ENCODE peak calls at places on chromosomes 7 and 10, in five cellular contexts. One of them, this sample, is unnamed.
A peak's percentile ranks its signal among the peaks of the same experiment; 100 is the strongest.

GRCh38 chr7:151924001-151924400 is 32.2 kb upstream of the GALNTL5 start:
- DNase-seq in A549: no peak
- DNase-seq in AG04450: no peak
- DNase-seq in HFF-Myc: no peak
- DNase-seq in IMR-90: no peak
- DNase-seq in this sample: no peak

GRCh38 chr7:26653430-26653911 is 210.9 kb downstream of the SKAP2 start:
- DNase-seq in A549: no peak
- DNase-seq in AG04450: no peak
- DNase-seq in HFF-Myc: no peak
- DNase-seq in IMR-90: no peak
- DNase-seq in this sample: no peak

GRCh38 chr7:117470777-117471176 is 9.0 kb upstream of the CFTR start:
- DNase-seq in A549: no peak
- DNase-seq in AG04450: no peak
- DNase-seq in HFF-Myc: no peak
- DNase-seq in IMR-90: no peak
- DNase-seq in this sample: peak; percentile 19

GRCh38 chr10:101601541-101601940 is 13.4 kb downstream of the DPCD start:
- DNase-seq in A549: no peak
- DNase-seq in AG04450: no peak
- DNase-seq in HFF-Myc: no peak
- DNase-seq in IMR-90: no peak
- DNase-seq in this sample: no peak

GRCh38 chr7:22854158-22855048 is 31.8 kb upstream of the TOMM7 start:
- DNase-seq in A549: peak; percentile 85
- DNase-seq in AG04450: no peak
- DNase-seq in HFF-Myc: peak; percentile 67
- DNase-seq in IMR-90: peak; percentile 89
- DNase-seq in this sample: peak; percentile 96

GRCh38 chr7:28112467-28112866 is 68.1 kb downstream of the JAZF1 start:
- DNase-seq in A549: no peak
- DNase-seq in AG04450: no peak
- DNase-seq in HFF-Myc: no peak
- DNase-seq in IMR-90: no peak
- DNase-seq in this sample: no peak

GRCh38 chr10:63711361-63711760 is 190.2 kb downstream of the REEP3 start:
- DNase-seq in A549: no peak
- DNase-seq in AG04450: no peak
- DNase-seq in HFF-Myc: no peak
- DNase-seq in IMR-90: no peak
- DNase-seq in this sample: no peak

GRCh38 chr7:115178831-115179230 is 256.9 kb downstream of the MDFIC start:
- DNase-seq in A549: no peak
- DNase-seq in AG04450: no peak
- DNase-seq in HFF-Myc: no peak
- DNase-seq in IMR-90: peak; percentile 13
- DNase-seq in this sample: no peak

GRCh38 chr10:78627254-78627795 is 441.4 kb upstream of the ZMIZ1 start:
- DNase-seq in A549: no peak
- DNase-seq in AG04450: no peak
- DNase-seq in HFF-Myc: no peak
- DNase-seq in IMR-90: no peak
- DNase-seq in this sample: no peak

GRCh38 chr7:39465055-39465929 is 100.9 kb upstream of the YAE1 start:
- DNase-seq in A549: peak; percentile 39
- DNase-seq in AG04450: peak; percentile 36
- DNase-seq in HFF-Myc: peak; percentile 17
- DNase-seq in IMR-90: peak; percentile 63
- DNase-seq in this sample: peak; percentile 65

GRCh38 chr10:96651998-96652431 is 65.2 kb upstream of the TM9SF3 start:
- DNase-seq in A549: no peak
- DNase-seq in AG04450: no peak
- DNase-seq in HFF-Myc: no peak
- DNase-seq in IMR-90: no peak
- DNase-seq in this sample: peak; percentile 45

GRCh38 chr10:103881420-103882284 is 26.3 kb upstream of the SH3PXD2A start:
- DNase-seq in A549: no peak
- DNase-seq in AG04450: no peak
- DNase-seq in HFF-Myc: no peak
- DNase-seq in IMR-90: no peak
- DNase-seq in this sample: no peak

GRCh38 chr7:103962070-103962469 is 27.4 kb downstream of the RELN start:
- DNase-seq in A549: no peak
- DNase-seq in AG04450: no peak
- DNase-seq in HFF-Myc: no peak
- DNase-seq in IMR-90: no peak
- DNase-seq in this sample: no peak

GRCh38 chr7:19916011-19916410 is 142.6 kb upstream of the TMEM196 start:
- DNase-seq in A549: no peak
- DNase-seq in AG04450: no peak
- DNase-seq in HFF-Myc: no peak
- DNase-seq in IMR-90: no peak
- DNase-seq in this sample: no peak

GRCh38 chr10:14564268-14564744 is 210.4 kb downstream of the FAM107B start:
- DNase-seq in A549: no peak
- DNase-seq in AG04450: no peak
- DNase-seq in HFF-Myc: no peak
- DNase-seq in IMR-90: no peak
- DNase-seq in this sample: no peak

GRCh38 chr7:159025161-159025779 is 119.4 kb downstream of the VIPR2 start:
- DNase-seq in A549: no peak
- DNase-seq in AG04450: no peak
- DNase-seq in HFF-Myc: no peak
- DNase-seq in IMR-90: no peak
- DNase-seq in this sample: no peak

GRCh38 chr10:44011603-44011981 is 362.9 kb upstream of the ZNF32 start:
- DNase-seq in A549: no peak
- DNase-seq in AG04450: no peak
- DNase-seq in HFF-Myc: no peak
- DNase-seq in IMR-90: no peak
- DNase-seq in this sample: no peak

GRCh38 chr7:116030626-116031276 is at the start of gene TFEC:
- DNase-seq in A549: no peak
- DNase-seq in AG04450: no peak
- DNase-seq in HFF-Myc: no peak
- DNase-seq in IMR-90: peak; percentile 12
- DNase-seq in this sample: no peak

GRCh38 chr7:129189661-129190310 is 1.4 kb downstream of the SMO start:
- DNase-seq in A549: no peak
- DNase-seq in AG04450: no peak
- DNase-seq in HFF-Myc: no peak
- DNase-seq in IMR-90: peak; percentile 23
- DNase-seq in this sample: no peak

GRCh38 chr10:5711637-5712036 is 27.0 kb downstream of the TASOR2 start:
- DNase-seq in A549: no peak
- DNase-seq in AG04450: no peak
- DNase-seq in HFF-Myc: no peak
- DNase-seq in IMR-90: no peak
- DNase-seq in this sample: no peak

GRCh38 chr7:140455743-140456142 is 23.6 kb downstream of the MKRN1 start:
- DNase-seq in A549: no peak
- DNase-seq in AG04450: no peak
- DNase-seq in HFF-Myc: no peak
- DNase-seq in IMR-90: no peak
- DNase-seq in this sample: no peak

GRCh38 chr10:105189464-105189800 is 548.3 kb downstream of the SORCS3 start:
- DNase-seq in A549: no peak
- DNase-seq in AG04450: no peak
- DNase-seq in HFF-Myc: no peak
- DNase-seq in IMR-90: no peak
- DNase-seq in this sample: no peak

GRCh38 chr10:42684517-42684916 is 46.1 kb upstream of the ZNF33B start:
- DNase-seq in A549: no peak
- DNase-seq in AG04450: no peak
- DNase-seq in HFF-Myc: no peak
- DNase-seq in IMR-90: no peak
- DNase-seq in this sample: no peak

GRCh38 chr7:44108768-44109750 is 4.9 kb downstream of the AEBP1 start:
- DNase-seq in A549: no peak
- DNase-seq in AG04450: no peak
- DNase-seq in HFF-Myc: no peak
- DNase-seq in IMR-90: no peak
- DNase-seq in this sample: peak; percentile 36

GRCh38 chr10:46514431-46514861 is 42.0 kb downstream of the GPRIN2 start:
- DNase-seq in A549: no peak
- DNase-seq in AG04450: no peak
- DNase-seq in HFF-Myc: no peak
- DNase-seq in IMR-90: no peak
- DNase-seq in this sample: no peak

GRCh38 chr7:74371381-74372059 is 82.2 kb upstream of the GTF2IRD1 start:
- DNase-seq in A549: no peak
- DNase-seq in AG04450: no peak
- DNase-seq in HFF-Myc: no peak
- DNase-seq in IMR-90: no peak
- DNase-seq in this sample: no peak

GRCh38 chr10:128047337-128047736 is 78.9 kb downstream of the MKI67 start:
- DNase-seq in A549: no peak
- DNase-seq in AG04450: no peak
- DNase-seq in HFF-Myc: no peak
- DNase-seq in IMR-90: no peak
- DNase-seq in this sample: peak; percentile 91

GRCh38 chr7:2217716-2218443 is 14.9 kb downstream of the MAD1L1 start:
- DNase-seq in A549: no peak
- DNase-seq in AG04450: no peak
- DNase-seq in HFF-Myc: no peak
- DNase-seq in IMR-90: peak; percentile 9
- DNase-seq in this sample: no peak
- TF ChIP-seq CTCF in A549: no peak
- TF ChIP-seq CTCF in AG04450: no peak
- TF ChIP-seq CTCF in HFF-Myc: no peak
- TF ChIP-seq CTCF in IMR-90: no peak
- TF ChIP-seq CTCF in this sample: no peak

GRCh38 chr10:133318494-133319127 is 9.9 kb downstream of the ZNF511 start:
- DNase-seq in A549: peak; percentile 68
- DNase-seq in AG04450: no peak
- DNase-seq in HFF-Myc: no peak
- DNase-seq in IMR-90: peak; percentile 36
- DNase-seq in this sample: peak; percentile 72
- TF ChIP-seq CTCF in A549: peak; percentile 74
- TF ChIP-seq CTCF in AG04450: peak; percentile 79
- TF ChIP-seq CTCF in HFF-Myc: peak; percentile 68
- TF ChIP-seq CTCF in IMR-90: peak; percentile 79
- TF ChIP-seq CTCF in this sample: peak; percentile 87

DNA sequence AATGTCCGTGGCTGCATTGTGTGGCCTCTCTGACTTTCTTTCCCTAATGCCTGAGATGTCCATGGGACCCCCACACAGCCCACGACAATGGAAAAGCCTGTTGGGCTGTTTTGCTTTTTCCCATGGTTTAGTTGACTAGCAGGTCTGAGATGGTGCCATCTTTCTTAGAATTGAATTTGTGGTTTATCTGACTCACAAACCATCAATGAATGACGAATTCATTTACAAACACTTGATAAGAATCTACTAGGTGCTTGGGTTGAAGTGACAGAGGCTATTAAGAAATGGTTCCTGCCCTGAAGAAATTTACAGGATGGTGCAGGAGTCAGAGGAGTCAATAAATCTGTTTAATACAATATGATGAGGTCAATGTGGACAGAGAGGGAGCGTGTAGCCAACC is 75.4 kb downstream of the OTUD1 start:
- DNase-seq in A549: no peak
- DNase-seq in AG04450: no peak
- DNase-seq in HFF-Myc: no peak
- DNase-seq in IMR-90: no peak
- DNase-seq in this sample: no peak
- TF ChIP-seq CTCF in A549: no peak
- TF ChIP-seq CTCF in AG04450: no peak
- TF ChIP-seq CTCF in HFF-Myc: no peak
- TF ChIP-seq CTCF in IMR-90: no peak
- TF ChIP-seq CTCF in this sample: no peak

DNA sequence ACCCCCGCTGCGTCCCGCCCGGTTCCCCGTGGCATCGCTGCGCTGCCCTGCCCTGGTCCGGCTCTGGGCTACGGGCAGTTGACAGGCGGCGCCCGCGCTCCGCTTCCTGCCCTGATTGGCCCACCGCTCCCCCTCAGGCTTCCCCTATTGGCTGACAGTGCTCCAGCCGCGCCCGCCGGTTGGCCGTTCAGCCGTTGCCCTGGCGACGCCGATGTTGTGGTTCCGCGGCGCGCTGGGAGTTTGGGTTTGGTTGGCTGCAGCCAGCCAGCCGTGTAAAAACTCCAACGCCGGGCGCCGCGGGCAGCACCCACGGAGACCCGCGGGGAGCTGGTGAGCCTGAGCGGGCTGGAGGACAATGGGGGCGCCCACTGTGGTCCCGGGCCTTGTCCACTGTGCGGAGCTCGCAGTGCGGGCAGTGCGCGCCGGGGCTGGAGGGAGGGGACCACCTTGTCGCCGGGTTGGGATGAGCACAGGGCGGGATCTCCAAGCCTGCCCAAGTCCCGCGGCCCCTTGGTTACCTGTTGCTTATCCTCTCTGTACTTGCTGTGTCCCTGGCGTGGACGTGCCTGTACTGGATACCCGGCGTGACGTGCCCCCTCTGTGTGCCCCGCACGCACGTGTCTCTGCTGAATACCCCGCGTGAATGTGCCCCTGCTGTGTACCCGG is at the start of gene C7orf57:
- DNase-seq in A549: peak; percentile 97
- DNase-seq in AG04450: peak; percentile 47
- DNase-seq in HFF-Myc: peak; percentile 50
- DNase-seq in IMR-90: peak; percentile 77
- DNase-seq in this sample: peak; percentile 86
- TF ChIP-seq CTCF in A549: peak; percentile 13
- TF ChIP-seq CTCF in AG04450: peak; percentile 18
- TF ChIP-seq CTCF in HFF-Myc: no peak
- TF ChIP-seq CTCF in IMR-90: peak; percentile 27
- TF ChIP-seq CTCF in this sample: no peak

This sample was measured in GM13977.